ENCODE peak calls at places on chromosomes 2 and 18, in five cellular contexts. I, C, F, H and M are unnamed samples.

GRCh38 chr2:101806123-101806522 is 108.6 kb downstream of the MAP4K4 start:
- DNase-seq in H (peak; percentile 31), F (no peak), I (peak; percentile 76), C (peak; percentile 84), M (peak; percentile 75)

GRCh38 chr2:108385411-108386071 is 7.8 kb downstream of the SULT1C4 start:
- DNase-seq in F (peak; percentile 48), I (no peak), C (no peak), H (peak; percentile 39), M (no peak)

GRCh38 chr2:163248321-163249090 is 409.9 kb upstream of the KCNH7 start:
- DNase-seq in H (no peak), C (no peak), F (no peak), I (no peak), M (no peak)

GRCh38 chr2:163373481-163373880 is 362.3 kb downstream of the FIGN start:
- DNase-seq in C (no peak), H (no peak), F (no peak), I (no peak), M (no peak)

GRCh38 chr2:167134381-167135072 is 246.2 kb downstream of the XIRP2 start:
- DNase-seq in C (peak; percentile 75), I (peak; percentile 93), F (no peak), H (no peak), M (peak; percentile 68)

GRCh38 chr2:46329803-46330775 is 32.9 kb downstream of the EPAS1 start:
- DNase-seq in H (peak; percentile 17), F (no peak), C (peak; percentile 90), I (peak; percentile 95), M (peak; percentile 96)

GRCh38 chr2:200469708-200470600 is 39.9 kb downstream of the KCTD18 start:
- DNase-seq in I (no peak), H (no peak), C (no peak), F (no peak), M (peak; percentile 39)

GRCh38 chr2:238100049-238100820 is at the start of gene ESPNL:
- DNase-seq in C (no peak), I (no peak), F (no peak), H (no peak), M (no peak)

GRCh38 chr2:98445708-98446577 is 1.3 kb downstream of the INPP4A start:
- DNase-seq in H (peak; percentile 42), C (no peak), I (no peak), F (no peak), M (no peak)

GRCh38 chr2:3543023-3543683 is 15.0 kb downstream of the RNASEH1 start:
- DNase-seq in H (no peak), F (no peak), C (no peak), I (no peak), M (no peak)

GRCh38 chr2:177906041-177906718 is 166.4 kb downstream of the PDE11A start:
- DNase-seq in C (peak; percentile 51), F (peak; percentile 21), H (peak; percentile 85), I (peak; percentile 47), M (peak; percentile 23)

GRCh38 chr18:23825978-23826405 is 136.7 kb downstream of the LAMA3 start:
- DNase-seq in C (peak; percentile 90), F (no peak), I (peak; percentile 70), H (peak; percentile 49), M (peak; percentile 83)

GRCh38 chr18:40413160-40413559 is 1541.9 kb upstream of the PIK3C3 start:
- DNase-seq in C (peak; percentile 24), F (no peak), H (peak; percentile 31), I (peak; percentile 45), M (no peak)

GRCh38 chr2:170818294-170819104 is 1.8 kb downstream of the GAD1 start:
- DNase-seq in F (no peak), H (peak; percentile 25), I (no peak), C (no peak), M (no peak)

DNA sequence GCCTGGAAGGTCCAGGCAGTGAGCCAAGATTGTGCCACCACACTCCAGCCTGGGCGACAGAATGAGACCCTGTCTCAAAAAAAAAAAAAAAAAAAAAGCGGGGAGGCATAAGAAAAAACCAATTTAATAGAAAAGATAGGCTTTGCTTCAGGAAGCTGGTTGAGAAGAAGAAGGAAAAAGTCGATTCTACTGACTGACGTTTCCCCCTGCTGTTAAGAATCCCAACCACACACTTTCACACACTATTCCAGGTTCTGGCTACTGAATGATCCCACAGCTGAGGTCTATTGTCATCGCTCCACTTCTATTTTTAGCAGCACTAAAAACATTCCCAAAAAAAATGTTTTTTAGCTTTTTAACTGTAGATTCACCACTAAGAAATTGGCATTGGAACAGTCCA is 6.7 kb upstream of the CHCHD5 start:
- DNase-seq in H (no peak), C (peak; percentile 22), I (peak; percentile 53), F (no peak), M (peak; percentile 26)
- TF ChIP-seq CTCF in H (no peak), C (no peak), I (peak; percentile 26), F (no peak), M (peak; percentile 30)

GRCh38 chr2:157250836-157251235 is 6.7 kb upstream of the GALNT5 start:
- DNase-seq in C (no peak), I (no peak), H (no peak), F (no peak), M (no peak)
- TF ChIP-seq CTCF in C (no peak), I (no peak), H (no peak), F (no peak), M (no peak)

GRCh38 chr2:86746903-86747302 is 26.8 kb downstream of the RMND5A start:
- DNase-seq in H (no peak), I (no peak), F (no peak), C (no peak), M (no peak)
- TF ChIP-seq CTCF in H (no peak), I (no peak), F (no peak), C (no peak), M (no peak)

DNA sequence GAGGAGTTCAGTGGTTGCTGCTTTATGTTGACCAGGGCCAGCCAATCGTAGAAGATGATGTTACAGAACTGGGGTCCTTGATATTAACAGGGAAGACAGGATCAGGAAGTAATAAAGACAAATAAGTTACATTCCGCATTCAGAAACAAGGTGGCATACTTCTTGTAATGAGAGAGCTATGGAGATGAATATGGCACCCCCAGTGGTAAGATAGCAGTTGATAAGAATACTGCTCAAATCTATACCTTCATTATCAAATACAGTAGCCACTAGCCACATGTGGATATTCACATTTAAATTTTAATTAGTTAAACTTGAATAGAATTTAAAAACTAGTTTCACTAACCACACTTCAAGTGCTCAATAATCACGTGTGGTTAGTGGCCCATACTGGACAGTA is 290.4 kb upstream of the RBMS1 start:
- DNase-seq in H (no peak), C (no peak), F (no peak), I (no peak), M (no peak)
- TF ChIP-seq CTCF in H (peak; percentile 21), C (peak; percentile 13), F (no peak), I (no peak), M (no peak)

GRCh38 chr2:234995332-234996007 is 43.7 kb downstream of the SH3BP4 start:
- DNase-seq in F (no peak), C (no peak), I (no peak), H (no peak), M (no peak)

GRCh38 chr2:234997389-234997788 is 45.6 kb downstream of the SH3BP4 start:
- DNase-seq in F (no peak), H (no peak), C (no peak), I (no peak), M (no peak)

GRCh38 chr2:234998404-234999211 is 46.8 kb downstream of the SH3BP4 start:
- DNase-seq in I (no peak), C (no peak), H (no peak), F (no peak), M (peak; percentile 53)

GRCh38 chr2:234996041-234996440 is 44.2 kb downstream of the SH3BP4 start:
- DNase-seq in F (no peak), C (peak; percentile 71), H (no peak), I (no peak), M (no peak)

DNA sequence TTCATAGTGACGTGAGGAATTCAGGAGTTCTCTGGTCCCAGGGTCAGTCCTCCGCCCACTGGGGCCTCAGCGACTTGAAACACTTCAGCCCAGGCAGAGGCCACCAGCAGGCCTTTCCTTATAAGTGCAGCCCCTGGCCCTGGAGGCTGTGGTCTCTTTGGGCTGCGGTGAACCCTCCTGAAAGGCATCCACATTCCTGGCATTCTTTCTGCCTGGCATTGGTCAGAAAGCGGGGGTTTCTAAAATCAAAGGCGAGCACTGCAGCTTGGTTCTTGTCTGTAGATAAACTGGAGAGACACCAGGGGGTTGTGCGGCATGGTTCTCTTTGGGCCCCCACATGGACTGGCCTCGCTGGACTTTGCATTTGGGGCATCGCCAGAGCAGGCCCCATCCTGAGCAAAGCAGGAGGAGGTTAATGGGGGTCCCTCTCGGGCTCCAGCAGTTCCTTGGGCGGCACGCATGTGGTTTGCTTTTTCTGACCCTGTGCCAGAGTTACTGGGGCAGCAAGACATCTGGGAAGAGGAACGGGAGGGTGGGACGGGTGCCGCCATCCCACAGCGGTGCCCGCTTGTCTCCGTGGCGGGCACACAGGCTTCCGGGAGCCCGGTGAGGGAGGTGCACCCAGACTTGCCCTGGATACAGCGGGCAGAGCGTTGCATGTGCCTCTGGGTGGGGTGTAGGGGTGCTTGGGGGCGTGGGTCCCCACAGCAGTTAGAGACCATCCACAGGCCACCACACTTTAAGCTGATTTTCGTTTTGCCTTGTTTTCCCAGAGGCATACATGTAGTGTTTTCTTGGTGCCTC is 44.9 kb downstream of the SH3BP4 start:
- DNase-seq in I (peak; percentile 79), F (no peak), H (peak; percentile 63), C (peak; percentile 92), M (peak; percentile 64)
- TF ChIP-seq CTCF in I (peak; percentile 35), F (no peak), H (no peak), C (peak; percentile 40), M (peak; percentile 29)

GRCh38 chr2:112752667-112753066 is 11.7 kb downstream of the CKAP2L start:
- DNase-seq in F (no peak), I (no peak), C (no peak), H (no peak), M (no peak)

GRCh38 chr2:112751451-112752197 is 12.8 kb downstream of the CKAP2L start:
- DNase-seq in I (peak; percentile 44), F (no peak), C (no peak), H (no peak), M (peak; percentile 26)

GRCh38 chr2:112750560-112750843 is 13.9 kb downstream of the CKAP2L start:
- DNase-seq in H (no peak), C (no peak), I (peak; percentile 53), F (no peak), M (peak; percentile 71)

GRCh38 chr2:112754562-112754961 is 9.8 kb downstream of the CKAP2L start:
- DNase-seq in H (no peak), I (no peak), C (no peak), F (no peak), M (no peak)

DNA sequence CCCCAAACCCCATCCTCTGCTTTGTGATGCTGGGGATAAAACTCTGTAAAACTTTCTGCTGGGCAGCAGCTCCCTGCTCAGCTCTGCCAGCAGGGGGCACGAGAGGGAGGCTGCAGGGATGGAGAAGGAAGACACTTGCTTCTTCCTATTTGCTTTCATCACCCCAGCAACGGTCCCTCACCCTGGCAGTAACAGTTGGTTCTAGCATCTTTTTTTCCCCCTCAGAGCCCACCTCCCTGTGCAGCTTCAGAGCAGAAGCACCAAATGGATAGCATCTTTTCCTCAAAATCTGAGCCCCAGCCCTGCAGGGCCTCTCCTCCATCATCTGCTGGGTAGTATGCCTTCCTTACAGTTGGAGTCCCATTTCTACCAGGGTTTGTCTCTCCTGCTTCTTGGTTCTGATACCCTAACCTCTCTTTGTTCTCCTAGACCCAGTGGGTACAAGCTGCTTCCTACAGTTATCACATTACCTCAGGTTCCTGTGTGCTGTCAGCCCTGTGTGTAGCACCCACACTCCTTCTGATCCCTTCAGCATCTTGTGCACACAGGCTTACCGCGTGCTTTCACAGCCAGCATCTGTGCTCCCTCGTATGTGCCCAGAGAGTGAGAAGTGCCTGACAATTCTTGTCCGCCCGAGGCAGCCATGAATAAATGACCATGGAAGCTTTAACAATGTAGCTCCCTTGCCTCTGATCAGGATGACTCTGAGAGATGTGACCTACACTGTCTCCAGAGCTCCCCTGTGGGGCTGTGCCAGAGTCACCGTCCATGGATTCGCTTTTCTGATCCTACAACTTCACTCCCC is 14.5 kb downstream of the CKAP2L start:
- DNase-seq in F (no peak), I (peak; percentile 77), C (peak; percentile 82), H (peak; percentile 89), M (peak; percentile 82)
- TF ChIP-seq CTCF in F (peak; percentile 98), I (peak; percentile 95), C (peak; percentile 97), H (peak; percentile 93), M (peak; percentile 99)